ENCODE peak calls at places on chromosome 15, in five cellular contexts. One of them, this sample, is unnamed.

GRCh38 chr15:94253742-94254141 is 22.4 kb downstream of the MCTP2 start:
- DNase-seq in NCI-H1694 treated with DMSO at 0.1 percent for 48 hours: no peak
- DNase-seq in iPS-NIHi11: no peak
- DNase-seq in T-helper 1 cell: no peak
- DNase-seq in amniotic stem cell: no peak
- DNase-seq in this sample: no peak

GRCh38 chr15:62327386-62327785 is 162.3 kb upstream of the C2CD4B start:
- DNase-seq in NCI-H1694 treated with DMSO at 0.1 percent for 48 hours: no peak
- DNase-seq in iPS-NIHi11: no peak
- DNase-seq in T-helper 1 cell: no peak
- DNase-seq in amniotic stem cell: no peak
- DNase-seq in this sample: no peak

GRCh38 chr15:65423977-65424679 is 1.4 kb upstream of the IGDCC4 start:
- DNase-seq in NCI-H1694 treated with DMSO at 0.1 percent for 48 hours: no peak
- DNase-seq in iPS-NIHi11: no peak
- DNase-seq in T-helper 1 cell: no peak
- DNase-seq in amniotic stem cell: no peak
- DNase-seq in this sample: no peak

GRCh38 chr15:43868412-43868811 is 41.6 kb downstream of the WDR76 start:
- DNase-seq in NCI-H1694 treated with DMSO at 0.1 percent for 48 hours: no peak
- DNase-seq in iPS-NIHi11: no peak
- DNase-seq in T-helper 1 cell: no peak
- DNase-seq in amniotic stem cell: no peak
- DNase-seq in this sample: no peak

GRCh38 chr15:25240461-25241021 is 198.3 kb downstream of the UBE3A start:
- DNase-seq in NCI-H1694 treated with DMSO at 0.1 percent for 48 hours: no peak
- DNase-seq in iPS-NIHi11: no peak
- DNase-seq in T-helper 1 cell: no peak
- DNase-seq in amniotic stem cell: no peak
- DNase-seq in this sample: no peak

GRCh38 chr15:79455361-79455760 is 23.2 kb downstream of the MINAR1 start:
- DNase-seq in NCI-H1694 treated with DMSO at 0.1 percent for 48 hours: no peak
- DNase-seq in iPS-NIHi11: no peak
- DNase-seq in T-helper 1 cell: no peak
- DNase-seq in amniotic stem cell: no peak
- DNase-seq in this sample: no peak

GRCh38 chr15:38886315-38887163 is 321.9 kb upstream of the RASGRP1 start:
- DNase-seq in NCI-H1694 treated with DMSO at 0.1 percent for 48 hours: no peak
- DNase-seq in iPS-NIHi11: no peak
- DNase-seq in T-helper 1 cell: no peak
- DNase-seq in amniotic stem cell: no peak
- DNase-seq in this sample: no peak

GRCh38 chr15:57364282-57365007 is 11.9 kb upstream of the CGNL1 start:
- DNase-seq in NCI-H1694 treated with DMSO at 0.1 percent for 48 hours: no peak
- DNase-seq in iPS-NIHi11: peak
- DNase-seq in T-helper 1 cell: no peak
- DNase-seq in amniotic stem cell: no peak
- DNase-seq in this sample: no peak

GRCh38 chr15:85621096-85621495 is 173.6 kb downstream of the KLHL25 start:
- DNase-seq in NCI-H1694 treated with DMSO at 0.1 percent for 48 hours: no peak
- DNase-seq in iPS-NIHi11: no peak
- DNase-seq in T-helper 1 cell: no peak
- DNase-seq in amniotic stem cell: no peak
- DNase-seq in this sample: no peak

GRCh38 chr15:80736571-80736970 is 41.5 kb downstream of the ABHD17C start:
- DNase-seq in NCI-H1694 treated with DMSO at 0.1 percent for 48 hours: no peak
- DNase-seq in iPS-NIHi11: no peak
- DNase-seq in T-helper 1 cell: no peak
- DNase-seq in amniotic stem cell: no peak
- DNase-seq in this sample: no peak

GRCh38 chr15:48046813-48047483 is 73.8 kb upstream of the SLC24A5 start:
- DNase-seq in NCI-H1694 treated with DMSO at 0.1 percent for 48 hours: no peak
- DNase-seq in iPS-NIHi11: peak
- DNase-seq in T-helper 1 cell: no peak
- DNase-seq in amniotic stem cell: no peak
- DNase-seq in this sample: no peak

GRCh38 chr15:89664441-89664840 is 9.2 kb upstream of the KIF7 start:
- DNase-seq in NCI-H1694 treated with DMSO at 0.1 percent for 48 hours: no peak
- DNase-seq in iPS-NIHi11: no peak
- DNase-seq in T-helper 1 cell: no peak
- DNase-seq in amniotic stem cell: no peak
- DNase-seq in this sample: no peak

GRCh38 chr15:80904941-80905532 is 84.6 kb downstream of the MESD start:
- DNase-seq in NCI-H1694 treated with DMSO at 0.1 percent for 48 hours: no peak
- DNase-seq in iPS-NIHi11: no peak
- DNase-seq in T-helper 1 cell: no peak
- DNase-seq in amniotic stem cell: no peak
- DNase-seq in this sample: peak

GRCh38 chr15:48373855-48374421 is 42.7 kb downstream of the DUT start:
- DNase-seq in NCI-H1694 treated with DMSO at 0.1 percent for 48 hours: no peak
- DNase-seq in iPS-NIHi11: no peak
- DNase-seq in T-helper 1 cell: no peak
- DNase-seq in amniotic stem cell: peak
- DNase-seq in this sample: no peak

GRCh38 chr15:70466305-70466704 is 297.1 kb downstream of the UACA start:
- DNase-seq in NCI-H1694 treated with DMSO at 0.1 percent for 48 hours: no peak
- DNase-seq in iPS-NIHi11: no peak
- DNase-seq in T-helper 1 cell: no peak
- DNase-seq in amniotic stem cell: no peak
- DNase-seq in this sample: no peak

GRCh38 chr15:60004019-60004845 is at the start of gene FOXB1:
- DNase-seq in NCI-H1694 treated with DMSO at 0.1 percent for 48 hours: no peak
- DNase-seq in iPS-NIHi11: peak
- DNase-seq in T-helper 1 cell: no peak
- DNase-seq in amniotic stem cell: no peak
- DNase-seq in this sample: no peak

GRCh38 chr15:100762913-100763627 is 116.6 kb upstream of the ALDH1A3 start:
- DNase-seq in NCI-H1694 treated with DMSO at 0.1 percent for 48 hours: no peak
- DNase-seq in iPS-NIHi11: no peak
- DNase-seq in T-helper 1 cell: no peak
- DNase-seq in amniotic stem cell: no peak
- DNase-seq in this sample: no peak

This sample was measured in smooth muscle cell of the brain vasculature.